ENCODE peak calls at places on chromosomes 11 and 22, in eight cellular contexts. E is kidney epithelial cell; Q is left cardiac atrium; J is kidney tubule cell; N is Calu3; R is stimulated activated CD4-positive, alpha-beta T cell treated with anti-CD3 and anti-CD28 coated beads, Interleukin-4, amount 100 ng/mL, for 48 hours; Y is NCI-H2081; D is Right ventricle myocardium superior. X is an unnamed sample.

GRCh38 chr22:45344339-45344738 is 34.6 kb downstream of the FAM118A start:
- DNase-seq in R (no peak), N (no peak), D (no peak), Y (no peak), Q (no peak), E (no peak), J (peak; percentile 4), X (no peak)

GRCh38 chr11:100833276-100833675 is 146.2 kb downstream of the ARHGAP42 start:
- DNase-seq in N (no peak), R (no peak), E (no peak), D (no peak), Q (no peak), J (peak; percentile 29), Y (no peak), X (no peak)

GRCh38 chr11:118311518-118311917 is 7.0 kb downstream of the CD3E start:
- DNase-seq in N (no peak), E (no peak), D (no peak), Y (no peak), J (no peak), Q (no peak), R (no peak), X (no peak)

GRCh38 chr22:30079952-30080533 is at the start of gene HORMAD2:
- DNase-seq in J (peak; percentile 71), D (peak; percentile 48), E (peak; percentile 7), R (no peak), Q (peak; percentile 26), Y (no peak), N (no peak), X (no peak)

GRCh38 chr11:72735495-72736027 is 16.6 kb downstream of the ARAP1 start:
- DNase-seq in Q (peak; percentile 70), Y (no peak), N (no peak), D (peak; percentile 55), E (no peak), R (no peak), J (peak; percentile 51), X (no peak)

GRCh38 chr11:57516061-57516443 is 550 bp upstream of the SLC43A1 start:
- DNase-seq in J (no peak), Q (no peak), N (no peak), Y (no peak), R (no peak), E (no peak), D (no peak), X (no peak)

GRCh38 chr11:114562166-114562916 is 2.7 kb upstream of the NXPE1 start:
- DNase-seq in Y (no peak), J (no peak), Q (no peak), N (no peak), R (no peak), D (no peak), E (no peak), X (no peak)

GRCh38 chr22:44883011-44883421 is 126.8 kb downstream of the PHF21B start:
- DNase-seq in Y (no peak), E (no peak), N (no peak), Q (no peak), R (no peak), J (no peak), D (no peak), X (no peak)

GRCh38 chr11:36313073-36313472 is 17.0 kb downstream of the PRR5L start:
- DNase-seq in Y (no peak), Q (no peak), R (no peak), D (no peak), J (no peak), N (no peak), E (no peak), X (no peak)

GRCh38 chr22:36753120-36753802 is 22.7 kb downstream of the IFT27 start:
- DNase-seq in D (no peak), Y (no peak), Q (no peak), E (no peak), J (no peak), R (no peak), N (no peak), X (no peak)

GRCh38 chr11:119754656-119755350 is 25.8 kb upstream of the NECTIN1 start:
- DNase-seq in Y (no peak), Q (no peak), D (no peak), E (no peak), R (no peak), N (no peak), J (no peak), X (no peak)

GRCh38 chr22:50436134-50436830 is 38.6 kb downstream of the SBF1 start:
- DNase-seq in N (no peak), R (no peak), Y (no peak), E (no peak), J (no peak), D (peak; percentile 30), Q (no peak), X (no peak)